ENCODE peak calls at places on chromosomes 13 and 19, in seven cellular contexts. M is IMR-90, B is GM12892, V is adrenal gland, X is esophagus squamous epithelium, L is tibial nerve, Z is HCT116. E is an unnamed sample.

GRCh38 chr13:55820817-55821216 is 1319.9 kb upstream of the PRR20A start:
- DNase-seq in B (no peak), X (no peak), M (no peak), Z (no peak), L (no peak), V (no peak), E (no peak)

GRCh38 chr19:54035215-54036178 is 28.2 kb downstream of the VSTM1 start:
- DNase-seq in M (peak; percentile 78), X (no peak), L (no peak), B (no peak), V (no peak), Z (no peak), E (no peak)

GRCh38 chr19:344625-345319 is at the start of gene MIER2:
- DNase-seq in X (no peak), B (peak; percentile 96), M (peak; percentile 68), Z (peak; percentile 35), L (peak; percentile 85), V (peak; percentile 87), E (peak; percentile 86)

GRCh38 chr13:32140109-32140508 is 108.5 kb downstream of the FRY start:
- DNase-seq in V (no peak), Z (no peak), L (no peak), B (no peak), M (no peak), X (no peak), E (no peak)

GRCh38 chr13:111117961-111118360 is 2.9 kb downstream of the ARHGEF7 start:
- DNase-seq in X (no peak), B (no peak), L (no peak), M (no peak), V (no peak), Z (no peak), E (no peak)

GRCh38 chr13:21365574-21365973 is 93.5 kb downstream of the ZDHHC20 start:
- DNase-seq in X (no peak), M (no peak), B (no peak), Z (no peak), V (no peak), L (no peak), E (no peak)

GRCh38 chr13:33606692-33607091 is 211.3 kb upstream of the RFC3 start:
- DNase-seq in V (no peak), L (no peak), B (no peak), Z (no peak), M (no peak), X (no peak), E (no peak)

GRCh38 chr19:53076984-53077383 is 26.2 kb downstream of the ZNF160 start:
- DNase-seq in B (no peak), Z (no peak), L (peak; percentile 16), M (peak; percentile 28), V (peak; percentile 68), X (no peak), E (peak; percentile 54)

GRCh38 chr13:74889321-74889720 is 592.6 kb downstream of the TBC1D4 start:
- DNase-seq in L (no peak), B (no peak), X (no peak), Z (no peak), M (no peak), V (no peak), E (no peak)

GRCh38 chr13:40206241-40207109 is 460.0 kb downstream of the FOXO1 start:
- DNase-seq in M (peak; percentile 7), V (no peak), X (no peak), L (no peak), Z (no peak), B (peak; percentile 25), E (no peak)

GRCh38 chr13:51806571-51806970 is 2.6 kb upstream of the DHRS12 start:
- DNase-seq in Z (no peak), M (peak; percentile 34), X (no peak), V (peak; percentile 45), L (peak; percentile 50), B (no peak), E (peak; percentile 59)

GRCh38 chr19:45451181-45451849 is 16.5 kb upstream of the FOSB start:
- DNase-seq in Z (no peak), M (peak; percentile 88), B (no peak), L (no peak), X (no peak), V (no peak), E (peak; percentile 51)

GRCh38 chr19:14149509-14149994 is 13.2 kb upstream of the ASF1B start:
- DNase-seq in M (no peak), X (no peak), L (peak; percentile 59), Z (no peak), B (peak; percentile 68), V (no peak), E (no peak)

GRCh38 chr19:39765091-39766076 is 13.3 kb upstream of the LEUTX start:
- DNase-seq in L (peak; percentile 21), Z (peak; percentile 36), B (no peak), M (peak; percentile 41), X (no peak), V (peak; percentile 31), E (peak; percentile 25)

GRCh38 chr19:32224371-32225244 is 120.8 kb upstream of the ZNF507 start:
- DNase-seq in M (peak; percentile 15), X (no peak), Z (no peak), L (peak; percentile 38), B (peak; percentile 73), V (peak; percentile 61), E (peak; percentile 61)

GRCh38 chr13:46622013-46622917 is 69.3 kb downstream of the LRCH1 start:
- DNase-seq in M (no peak), B (no peak), L (no peak), X (no peak), Z (no peak), V (no peak), E (no peak)

GRCh38 chr19:7295912-7296486 is 1.8 kb upstream of the INSR start:
- DNase-seq in V (no peak), L (no peak), M (no peak), X (no peak), Z (no peak), B (no peak), E (no peak)

GRCh38 chr19:41548954-41549688 is 26.8 kb upstream of the CEACAM21 start:
- DNase-seq in L (no peak), X (no peak), V (no peak), M (no peak), B (no peak), Z (no peak), E (no peak)

GRCh38 chr13:89878904-89879303 is 1468.6 kb upstream of the MIR17HG start:
- DNase-seq in X (no peak), M (no peak), L (no peak), B (no peak), V (no peak), Z (no peak), E (no peak)

GRCh38 chr13:111360452-111360851 is 40.0 kb downstream of the TEX29 start:
- DNase-seq in B (no peak), L (no peak), Z (no peak), M (no peak), X (no peak), V (no peak), E (no peak)

GRCh38 chr13:39816936-39817335 is 161.5 kb downstream of the COG6 start:
- DNase-seq in Z (no peak), X (no peak), V (no peak), B (no peak), L (no peak), M (no peak), E (no peak)

GRCh38 chr13:99354371-99354951 is 47.3 kb upstream of the GPR183 start:
- DNase-seq in M (no peak), Z (no peak), X (no peak), V (no peak), B (no peak), L (no peak), E (no peak)

GRCh38 chr19:5864725-5865486 is 5.4 kb downstream of the FUT5 start:
- DNase-seq in Z (no peak), M (no peak), V (no peak), X (no peak), L (no peak), B (no peak), E (no peak)

GRCh38 chr19:29966594-29967249 is 24.7 kb downstream of the URI1 start:
- DNase-seq in V (no peak), X (no peak), B (no peak), Z (no peak), M (peak; percentile 34), L (no peak), E (peak; percentile 31)

GRCh38 chr13:98462241-98462882 is 114.5 kb downstream of the STK24 start:
- DNase-seq in B (no peak), Z (no peak), M (no peak), V (no peak), X (no peak), L (no peak), E (no peak)

GRCh38 chr13:98622926-98623325 is 46.0 kb upstream of the STK24 start:
- DNase-seq in L (no peak), Z (no peak), M (no peak), X (no peak), V (no peak), B (no peak), E (no peak)

GRCh38 chr19:35370722-35371121 is at the start of gene GPR42:
- DNase-seq in X (no peak), B (no peak), L (no peak), V (no peak), M (no peak), Z (no peak), E (no peak)

GRCh38 chr13:50842246-50842645 is 1.2 kb downstream of the DLEU7 start:
- DNase-seq in V (no peak), Z (no peak), M (no peak), B (no peak), L (no peak), X (no peak), E (no peak)

GRCh38 chr19:48660854-48661731 is 11.7 kb downstream of the NTN5 start:
- DNase-seq in B (peak; percentile 95), X (no peak), V (peak; percentile 84), L (peak; percentile 90), M (peak; percentile 86), Z (peak; percentile 95), E (peak; percentile 85)

DNA sequence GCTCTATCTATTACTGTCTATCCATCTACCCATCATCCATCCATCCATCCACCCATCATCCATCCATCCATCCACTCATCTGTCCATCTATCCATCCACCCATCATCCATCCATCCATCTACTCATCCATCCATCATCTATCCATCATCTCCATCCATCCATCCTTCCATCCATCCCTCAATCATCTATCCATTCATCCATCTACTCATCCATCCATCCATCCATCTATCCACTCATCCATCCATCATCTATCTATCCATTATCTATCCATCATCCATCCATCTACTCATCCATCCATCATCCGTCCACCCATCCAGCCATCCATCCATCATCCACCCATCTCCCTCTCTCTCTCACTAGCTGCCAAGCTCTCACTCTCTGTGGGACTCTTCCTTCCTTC is 13.1 kb upstream of the TIMM13 start:
- DNase-seq in Z (no peak), B (no peak), X (no peak), M (no peak), L (no peak), V (no peak), E (no peak)
- TF ChIP-seq POLR2A in Z (no peak), B (no peak), X (no peak), M (no peak), L (no peak), V (no peak), E (no peak)

GRCh38 chr19:18419195-18419698 is at the start of gene SSBP4:
- DNase-seq in B (peak; percentile 92), M (peak; percentile 70), Z (no peak), V (peak; percentile 75), X (no peak), L (peak; percentile 66), E (peak; percentile 92)
- TF ChIP-seq POLR2A in B (peak; percentile 9), M (peak; percentile 38), Z (no peak), V (peak; percentile 27), X (no peak), L (peak; percentile 61), E (no peak)

GRCh38 chr19:12611361-12611699 is 610 bp downstream of the ZNF791 start:
- DNase-seq in M (peak; percentile 74), V (peak; percentile 71), L (peak; percentile 71), Z (peak; percentile 45), X (peak; percentile 3), B (no peak), E (no peak)
- TF ChIP-seq POLR2A in M (no peak), V (no peak), L (no peak), Z (no peak), X (no peak), B (no peak), E (no peak)

GRCh38 chr19:17336872-17337674 is at the start of gene GTPBP3:
- DNase-seq in V (peak; percentile 94), L (peak; percentile 97), M (peak; percentile 98), Z (peak; percentile 99), B (peak; percentile 96), X (peak; percentile 92), E (peak; percentile 99)
- TF ChIP-seq POLR2A in V (no peak), L (no peak), M (no peak), Z (peak; percentile 65), B (peak; percentile 79), X (no peak), E (peak; percentile 63)

E was measured in erythroblast.